ENCODE peak calls at places on chromosomes 4 and X, in four cellular contexts. X is heart right ventricle, W is cardiac fibroblast, Z is epithelial cell of esophagus. K is an unnamed sample.
A peak's percentile ranks its signal among the peaks of the same experiment; 100 is the strongest.

GRCh38 chrX:107171369-107172102 is 34.7 kb downstream of the NUP62CL start:
- DNase-seq in X (no peak), W (peak; percentile 6), Z (peak; percentile 14), K (no peak)

GRCh38 chr4:3836802-3837601 is 70.8 kb downstream of the ADRA2C start:
- DNase-seq in X (no peak), W (no peak), Z (no peak), K (no peak)

GRCh38 chr4:4969298-4969697 is 50.0 kb downstream of the CYTL1 start:
- DNase-seq in X (no peak), W (peak; percentile 9), Z (peak; percentile 3), K (peak; percentile 86)

GRCh38 chr4:78707793-78708192 is 68.4 kb upstream of the BMP2K start:
- DNase-seq in X (no peak), W (no peak), Z (no peak), K (no peak)

GRCh38 chrX:149898554-149898953 is 17.6 kb downstream of the MAGEA8 start:
- DNase-seq in X (no peak), W (no peak), Z (no peak), K (no peak)

GRCh38 chrX:140360924-140361323 is 143.9 kb downstream of the SOX3 start:
- DNase-seq in X (no peak), W (no peak), Z (no peak), K (no peak)

GRCh38 chrX:64698317-64698716 is 277.9 kb downstream of the ZC4H2 start:
- DNase-seq in X (no peak), W (no peak), Z (no peak), K (no peak)

GRCh38 chrX:136623400-136623799 is 24.6 kb upstream of the CD40LG start:
- DNase-seq in X (no peak), W (no peak), Z (no peak), K (no peak)

GRCh38 chr4:159284733-159285132 is 181.9 kb downstream of the RAPGEF2 start:
- DNase-seq in X (no peak), W (no peak), Z (no peak), K (no peak)

GRCh38 chr4:2887343-2887742 is 43.7 kb downstream of the ADD1 start:
- DNase-seq in X (no peak), W (no peak), Z (no peak), K (no peak)

GRCh38 chr4:126106658-126107057 is 791.9 kb downstream of the FAT4 start:
- DNase-seq in X (no peak), W (peak; percentile 3), Z (peak; percentile 2), K (no peak)

GRCh38 chr4:158782539-158783360 is 13.9 kb downstream of the FNIP2 start:
- DNase-seq in X (no peak), W (peak; percentile 64), Z (peak; percentile 54), K (peak; percentile 58)

GRCh38 chrX:111511477-111511876 is at the start of gene SERTM2:
- DNase-seq in X (no peak), W (peak; percentile 2), Z (peak; percentile 16), K (peak; percentile 11)

GRCh38 chr4:169774466-169775445 is 17.0 kb upstream of the HPF1 start:
- DNase-seq in X (peak; percentile 41), W (peak; percentile 3), Z (no peak), K (no peak)

GRCh38 chrX:108156934-108157466 is 65.4 kb downstream of the ATG4A start:
- DNase-seq in X (no peak), W (no peak), Z (no peak), K (no peak)

GRCh38 chr4:80361329-80361900 is 25.9 kb downstream of the CFAP299 start:
- DNase-seq in X (no peak), W (peak; percentile 45), Z (peak; percentile 44), K (peak; percentile 69)
- TF ChIP-seq CTCF in X (peak; percentile 49), W (no peak), Z (peak; percentile 20), K (peak; percentile 29)

GRCh38 chr4:8478801-8479744 is 38.5 kb downstream of the TRMT44 start:
- DNase-seq in X (no peak), W (peak; percentile 3), Z (no peak), K (peak; percentile 15)
- H3K4me3 ChIP-seq in X (no peak overlapping the region), W (no peak overlapping the region), Z (no peak overlapping the region), K (no peak overlapping the region)

GRCh38 chr4:157220026-157220881 is at the start of gene GRIA2:
- DNase-seq in X (peak; percentile 42), W (peak; percentile 37), Z (peak; percentile 66), K (peak; percentile 50)

GRCh38 chr4:157223446-157223845 is 2.9 kb downstream of the GRIA2 start:
- DNase-seq in X (no peak), W (no peak), Z (no peak), K (no peak)

GRCh38 chr4:157222764-157223145 is 2.2 kb downstream of the GRIA2 start:
- DNase-seq in X (no peak), W (no peak), Z (no peak), K (no peak)

GRCh38 chr4:157221426-157221894 is 932 bp downstream of the GRIA2 start:
- DNase-seq in X (no peak), W (no peak), Z (no peak), K (no peak)

DNA sequence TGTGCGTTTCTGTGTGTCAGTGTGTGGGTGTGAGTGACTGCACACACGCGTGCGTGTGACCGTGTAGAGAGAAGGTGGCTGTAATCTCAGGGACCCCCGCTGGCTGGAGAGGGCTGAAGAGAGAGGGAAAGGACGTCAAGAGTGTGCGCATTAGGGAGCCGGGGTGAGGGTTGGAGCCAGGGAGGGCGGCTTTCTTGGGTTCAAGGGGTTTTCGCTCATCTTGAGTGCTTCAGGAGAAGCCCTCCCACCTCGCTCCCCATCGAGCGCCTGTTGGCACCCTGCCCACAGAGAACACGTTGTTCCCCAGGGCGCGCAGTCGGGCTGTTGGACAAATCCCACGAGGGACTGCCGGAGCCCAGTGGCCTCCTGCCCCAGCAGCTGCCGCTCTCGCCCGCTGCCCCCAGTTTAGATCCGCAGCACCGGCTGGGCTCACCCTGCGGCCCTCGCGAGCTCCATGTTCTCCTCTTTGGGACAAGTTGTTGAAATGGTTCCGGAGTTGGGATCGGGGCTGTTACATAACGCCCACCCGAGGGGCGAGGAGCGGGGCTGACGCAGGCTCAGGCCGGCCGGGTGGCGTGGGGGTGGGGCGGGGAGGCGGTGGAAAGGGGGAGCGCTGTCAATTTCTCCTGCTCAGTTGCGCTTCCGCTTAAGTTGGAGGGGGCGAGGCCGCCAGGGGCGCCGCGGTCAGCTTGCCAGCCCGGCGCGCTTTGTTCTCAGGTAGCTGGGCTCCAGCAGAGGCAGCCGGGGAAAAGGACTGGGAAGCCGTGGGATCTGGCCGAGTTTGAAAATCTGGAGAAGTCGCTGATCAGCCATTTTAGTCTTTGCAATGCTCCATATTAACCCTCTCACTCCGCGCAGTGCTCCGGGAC is 1.6 kb downstream of the GRIA2 start:
- DNase-seq in X (no peak), W (peak; percentile 1), Z (peak; percentile 7), K (peak; percentile 2)
- TF ChIP-seq CTCF in X (no peak), W (no peak), Z (no peak), K (no peak)

DNA sequence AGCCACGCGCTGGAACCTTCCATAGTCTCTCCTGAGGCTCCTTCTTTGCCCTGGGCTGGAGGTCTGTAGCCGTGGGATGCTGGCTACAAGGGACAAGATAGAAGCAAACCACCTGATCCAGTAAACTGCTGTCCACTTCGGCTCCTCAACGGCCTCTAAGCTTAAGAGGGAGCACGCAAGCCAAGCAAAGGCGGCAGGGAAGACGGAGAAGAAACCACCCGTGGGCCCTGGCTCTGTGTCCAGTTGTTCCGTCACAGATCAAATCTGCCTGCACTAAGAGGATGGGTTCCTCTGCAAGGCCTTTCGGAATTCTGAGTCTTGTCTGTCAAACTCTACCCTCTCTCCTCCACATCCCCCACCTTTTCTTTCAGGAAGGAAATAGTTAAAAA is 401 bp upstream of the EDNRA start:
- DNase-seq in X (no peak), W (no peak), Z (no peak), K (no peak)
- H3K4me3 ChIP-seq in X (peak overlapping the region; percentile 54), W (peak overlapping the region; percentile 49), Z (peak overlapping the region; percentile 50), K (peak overlapping the region; percentile 72)

DNA sequence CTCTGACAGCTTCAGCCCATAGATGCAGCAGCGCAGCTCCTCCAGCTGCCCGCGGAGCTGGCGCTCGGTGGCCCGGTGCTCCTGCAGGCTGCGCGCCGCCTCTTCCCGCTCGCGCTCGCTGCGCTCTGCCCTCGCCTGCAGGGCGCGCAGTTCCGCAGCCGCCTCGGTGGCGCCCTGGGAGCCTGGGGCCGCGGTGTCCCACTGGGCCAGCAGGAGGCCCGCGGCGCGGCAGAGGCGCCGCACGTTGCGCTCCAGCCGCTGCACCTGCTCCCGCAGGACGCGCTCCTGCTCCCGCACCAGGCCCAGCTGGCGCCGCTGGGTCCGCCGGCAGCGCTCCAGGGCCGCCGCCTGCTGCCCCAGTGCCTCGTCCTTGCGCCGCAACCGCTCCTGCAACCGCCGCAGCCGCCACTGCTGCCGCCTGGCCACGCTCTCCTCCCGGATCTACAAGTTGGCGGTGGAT is 10.1 kb downstream of the C4orf50 start:
- DNase-seq in X (no peak), W (no peak), Z (no peak), K (no peak)
- TF ChIP-seq CTCF in X (no peak), W (no peak), Z (no peak), K (no peak)

GRCh38 chr4:73344106-73344505 is 60.0 kb upstream of the ALB start:
- DNase-seq in X (no peak), W (no peak), Z (no peak), K (no peak)

GRCh38 chr4:73335717-73336116 is 68.4 kb upstream of the ALB start:
- DNase-seq in X (no peak), W (no peak), Z (no peak), K (no peak)

GRCh38 chr4:73345399-73345975 is 58.6 kb upstream of the ALB start:
- DNase-seq in X (no peak), W (no peak), Z (no peak), K (no peak)

GRCh38 chr4:73343432-73343831 is 60.7 kb upstream of the ALB start:
- DNase-seq in X (no peak), W (no peak), Z (no peak), K (no peak)

DNA sequence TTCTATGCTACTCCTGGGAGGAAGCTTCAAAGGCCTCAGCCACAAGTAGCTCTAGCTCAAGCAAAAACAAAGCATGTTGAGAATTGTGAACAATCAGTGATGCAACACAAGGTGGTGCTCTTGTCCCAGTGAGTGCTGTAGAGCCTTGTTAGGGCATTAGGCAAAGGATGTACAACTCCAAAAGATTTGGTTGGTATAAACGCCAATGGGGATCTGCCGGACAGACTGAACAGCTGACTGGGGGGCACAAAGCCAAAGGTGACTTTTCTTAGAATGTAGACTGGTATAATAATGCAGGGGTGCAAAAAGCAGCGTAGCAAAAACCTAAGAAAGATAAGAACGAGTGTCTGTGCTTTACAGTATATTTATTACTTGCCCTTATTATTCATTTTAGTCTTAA is 62.6 kb upstream of the ALB start:
- DNase-seq in X (no peak), W (peak; percentile 83), Z (peak; percentile 78), K (peak; percentile 82)
- H3K4me3 ChIP-seq in X (no peak overlapping the region), W (no peak overlapping the region), Z (no peak overlapping the region), K (no peak overlapping the region)

DNA sequence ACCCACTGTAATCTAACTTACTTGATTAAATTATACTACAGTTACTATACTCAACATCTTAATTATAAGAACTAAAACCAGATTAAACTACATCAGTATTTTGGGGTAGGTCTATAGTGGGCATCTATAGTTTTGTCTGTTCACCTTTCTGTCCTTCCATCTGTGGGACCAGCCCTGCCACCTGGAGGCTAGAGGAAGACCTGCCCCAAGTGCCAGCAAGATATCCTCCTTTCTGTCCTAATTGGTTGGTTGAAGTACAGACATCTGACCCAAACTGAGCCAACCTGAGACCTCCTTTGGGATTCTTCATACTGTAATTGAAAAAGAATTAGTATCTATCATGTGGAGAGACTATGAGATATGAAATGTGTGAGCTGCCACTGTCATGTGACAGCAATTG is 172.2 kb upstream of the TLL1 start:
- DNase-seq in X (no peak), W (no peak), Z (peak; percentile 54), K (no peak)
- TF ChIP-seq CTCF in X (peak; percentile 11), W (peak; percentile 46), Z (peak; percentile 67), K (peak; percentile 37)